ENCODE peak calls at places on chromosomes 7 and 10, in seven cellular contexts. D is heart right ventricle, V is thoracic aorta, J is upper lobe of left lung, B is MM.1S, C is fibroblast of lung, A is PC-9. T is an unnamed sample. For H3K36me3, the result is how much of the 10 kb centered on the place peaks cover.

GRCh38 chr7:80740778-80741545 is 102.5 kb downstream of the CD36 start:
- DNase-seq in D (no peak), V (no peak), J (no peak), B (no peak), C (peak), A (no peak), T (no peak)

GRCh38 chr10:484925-485661 is 204.4 kb downstream of the DIP2C start:
- DNase-seq in D (no peak), V (no peak), J (no peak), B (peak), C (no peak), A (no peak), T (no peak)

GRCh38 chr10:51867956-51868355 is 168.6 kb upstream of the CSTF2T start:
- DNase-seq in D (no peak), V (no peak), J (no peak), B (no peak), C (peak), A (no peak), T (no peak)

GRCh38 chr10:13587367-13587766 is 602 bp downstream of the PRPF18 start:
- DNase-seq in D (no peak), V (no peak), J (no peak), B (peak), C (no peak), A (peak), T (no peak)

GRCh38 chr10:68550747-68551411 is 9.3 kb upstream of the TET1 start:
- DNase-seq in D (no peak), V (no peak), J (peak), B (peak), C (peak), A (peak), T (peak)

GRCh38 chr10:60089095-60089494 is 182.7 kb upstream of the CCDC6 start:
- DNase-seq in D (no peak), V (no peak), J (no peak), B (no peak), C (peak), A (no peak), T (no peak)

GRCh38 chr7:77576856-77577255 is 39.8 kb downstream of the PTPN12 start:
- DNase-seq in D (no peak), V (no peak), J (no peak), B (no peak), C (no peak), A (no peak), T (no peak)

GRCh38 chr7:116834815-116835533 is 27.4 kb upstream of the CAPZA2 start:
- DNase-seq in D (no peak), V (no peak), J (no peak), B (no peak), C (peak), A (no peak), T (no peak)

GRCh38 chr7:31105256-31105950 is 53.3 kb downstream of the ADCYAP1R1 start:
- DNase-seq in D (no peak), V (no peak), J (no peak), B (no peak), C (no peak), A (no peak), T (no peak)

GRCh38 chr7:46850563-46851325 is 731.2 kb downstream of the TNS3 start:
- DNase-seq in D (no peak), V (no peak), J (no peak), B (no peak), C (peak), A (no peak), T (no peak)

GRCh38 chr7:85176197-85176596 is 10.7 kb downstream of the SEMA3D start:
- DNase-seq in D (no peak), V (no peak), J (no peak), B (no peak), C (peak), A (no peak), T (no peak)

GRCh38 chr7:85018498-85018897 is 168.4 kb downstream of the SEMA3D start:
- DNase-seq in D (no peak), V (no peak), J (no peak), B (no peak), C (no peak), A (no peak), T (no peak)

GRCh38 chr10:68561804-68562649 is 1.9 kb downstream of the TET1 start:
- DNase-seq in D (no peak), V (no peak), J (no peak), B (no peak), C (peak), A (no peak), T (no peak)

GRCh38 chr7:11753441-11753840 is 78.6 kb downstream of the THSD7A start:
- DNase-seq in D (no peak), V (no peak), J (no peak), B (no peak), C (no peak), A (no peak), T (no peak)

GRCh38 chr10:60238408-60239100 is 151.1 kb downstream of the ANK3 start:
- DNase-seq in D (no peak), V (no peak), J (no peak), B (peak), C (peak), A (peak), T (no peak)

GRCh38 chr7:107857541-107857912 is 33.5 kb upstream of the DLD start:
- DNase-seq in D (no peak), V (no peak), J (no peak), B (no peak), C (peak), A (no peak), T (no peak)

GRCh38 chr7:150340024-150340749 is 1.2 kb downstream of the RARRES2 start:
- DNase-seq in D (peak), V (no peak), J (no peak), B (no peak), C (peak), A (no peak), T (no peak)

GRCh38 chr7:132899833-132900232 is 182.1 kb downstream of the CHCHD3 start:
- DNase-seq in D (no peak), V (no peak), J (no peak), B (no peak), C (no peak), A (no peak), T (no peak)

GRCh38 chr10:104273899-104274575 is 5.1 kb downstream of the GSTO2 start:
- DNase-seq in D (no peak), V (no peak), J (no peak), B (no peak), C (no peak), A (no peak), T (no peak)

GRCh38 chr7:37040330-37040729 is 316.0 kb upstream of the AOAH start:
- DNase-seq in D (no peak), V (no peak), J (no peak), B (no peak), C (no peak), A (no peak), T (no peak)

GRCh38 chr10:575312-576129 is 113.9 kb downstream of the DIP2C start:
- DNase-seq in D (no peak), V (no peak), J (no peak), B (peak), C (no peak), A (no peak), T (no peak)

GRCh38 chr7:151060416-151061234 is 1.2 kb downstream of the SLC4A2 start:
- DNase-seq in D (no peak), V (no peak), J (no peak), B (no peak), C (peak), A (peak), T (no peak)

GRCh38 chr10:46016190-46016589 is 14.2 kb downstream of the NCOA4 start:
- DNase-seq in D (no peak), V (no peak), J (no peak), B (no peak), C (no peak), A (no peak), T (no peak)
- H3K36me3 ChIP-seq in D (under half), V (under half), J (under half), B (under half), C (under half), A (under half), T (under half)

DNA sequence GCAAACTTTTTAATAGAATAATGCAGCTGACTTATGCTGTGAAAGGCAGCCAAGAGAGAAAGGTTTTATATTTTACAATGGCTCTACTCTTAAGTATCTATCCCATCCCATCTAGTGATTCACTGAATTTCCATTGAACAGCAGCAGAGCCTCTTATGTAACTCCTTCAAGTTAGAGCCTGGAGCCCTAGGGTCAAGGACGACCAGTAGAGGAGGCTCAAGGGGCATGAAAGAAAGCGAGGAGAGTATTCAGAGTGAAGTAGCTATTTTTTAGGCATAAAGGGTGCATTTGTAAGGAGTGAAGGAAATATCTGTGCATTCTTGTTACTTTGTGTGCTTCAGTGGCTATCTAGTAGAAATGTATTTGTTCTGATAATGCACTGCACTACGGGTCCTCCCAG is 180.2 kb upstream of the TPK1 start:
- DNase-seq in D (no peak), V (no peak), J (no peak), B (no peak), C (no peak), A (no peak), T (no peak)
- TF ChIP-seq CTCF in D (no peak), V (no peak), J (no peak), B (no peak), C (peak), A (no peak), T (no peak)

GRCh38 chr7:15686209-15686956 is at the start of gene MEOX2:
- DNase-seq in D (peak), V (no peak), J (peak), B (no peak), C (peak), A (no peak), T (no peak)
- H3K4me3 ChIP-seq in D (peak), V (peak), J (peak), B (no peak), C (peak), A (no peak), T (peak)

DNA sequence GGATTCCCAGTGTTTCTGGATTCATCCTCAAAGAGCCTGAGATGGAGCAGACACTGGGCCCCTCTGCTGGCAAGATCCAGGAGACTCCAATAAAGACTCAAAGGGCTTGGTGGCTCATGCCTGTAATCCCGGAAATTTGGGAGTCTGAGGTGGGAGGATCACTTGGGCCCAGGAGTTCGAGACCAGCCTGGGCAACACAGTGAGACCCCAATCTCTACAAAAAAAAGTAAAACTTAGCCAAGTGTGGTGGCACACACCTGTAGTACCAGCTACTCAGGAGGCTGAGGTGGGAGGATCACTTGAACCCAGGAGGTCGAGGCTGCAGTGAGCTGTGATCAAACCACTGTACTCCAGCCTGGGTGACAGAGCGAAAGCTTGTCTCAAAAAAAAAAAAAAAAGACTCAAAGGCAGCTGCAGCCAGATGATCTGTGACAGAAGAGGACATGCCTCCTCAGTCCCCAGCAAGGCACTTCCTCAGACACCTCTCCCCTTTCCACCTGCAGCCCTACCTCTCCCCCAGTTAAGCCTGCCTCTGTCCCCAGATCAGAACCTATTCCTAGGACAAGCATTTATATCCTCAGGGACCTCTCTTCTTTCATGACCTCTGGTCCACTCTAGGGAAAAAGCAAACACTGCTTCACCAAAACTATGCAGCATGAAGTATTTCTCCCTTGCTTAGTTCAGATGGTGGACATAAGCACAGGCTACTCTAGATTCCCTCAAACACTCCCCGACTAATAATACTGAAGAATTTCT is 27.9 kb downstream of the PDLIM1 start:
- DNase-seq in D (no peak), V (no peak), J (no peak), B (no peak), C (no peak), A (no peak), T (no peak)
- H3K36me3 ChIP-seq in D (under half), V (under half), J (under half), B (under half), C (under half), A (under half), T (under half)

DNA sequence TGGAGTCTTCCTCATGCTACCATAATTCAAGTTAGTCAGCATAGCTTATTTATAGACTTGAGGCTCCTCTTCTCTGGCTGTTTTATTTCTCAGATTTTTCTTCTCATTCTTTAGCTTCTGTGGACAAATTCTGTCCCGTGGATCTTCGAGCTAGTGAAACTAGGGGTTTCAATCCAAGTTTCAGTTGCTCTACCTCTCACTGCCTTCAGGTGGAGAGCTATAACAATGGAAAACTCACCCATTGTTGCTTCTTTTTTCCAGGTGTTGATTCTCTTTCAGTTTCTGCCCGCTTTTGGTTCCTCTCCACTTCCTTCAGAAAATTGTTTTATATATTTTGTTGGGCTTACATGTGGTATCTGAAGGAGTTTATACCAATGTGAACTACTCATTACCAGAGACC is 266.0 kb downstream of the TCF7L2 start:
- DNase-seq in D (no peak), V (no peak), J (no peak), B (peak), C (no peak), A (no peak), T (no peak)
- TF ChIP-seq CTCF in D (no peak), V (no peak), J (no peak), B (peak), C (no peak), A (peak), T (no peak)

DNA sequence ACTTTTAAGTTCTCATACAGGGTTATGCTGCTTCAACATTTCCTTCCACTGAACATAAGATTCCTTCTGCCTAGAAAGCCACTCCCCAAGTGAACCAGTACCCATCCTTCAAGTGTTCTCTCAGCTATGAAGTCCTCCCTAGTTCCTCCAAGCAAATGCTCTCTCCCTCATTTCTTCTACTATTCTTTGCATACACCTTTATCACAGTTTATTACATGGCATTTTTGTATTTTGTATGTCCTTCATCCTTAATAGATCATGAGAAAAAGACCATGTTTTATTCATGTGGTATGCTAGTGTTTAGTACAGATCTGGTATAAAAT is 1.9 kb downstream of the SYPL1 start:
- DNase-seq in D (no peak), V (no peak), J (no peak), B (no peak), C (no peak), A (no peak), T (no peak)
- H3K4me3 ChIP-seq in D (no peak), V (peak), J (peak), B (no peak), C (peak), A (peak), T (no peak)

DNA sequence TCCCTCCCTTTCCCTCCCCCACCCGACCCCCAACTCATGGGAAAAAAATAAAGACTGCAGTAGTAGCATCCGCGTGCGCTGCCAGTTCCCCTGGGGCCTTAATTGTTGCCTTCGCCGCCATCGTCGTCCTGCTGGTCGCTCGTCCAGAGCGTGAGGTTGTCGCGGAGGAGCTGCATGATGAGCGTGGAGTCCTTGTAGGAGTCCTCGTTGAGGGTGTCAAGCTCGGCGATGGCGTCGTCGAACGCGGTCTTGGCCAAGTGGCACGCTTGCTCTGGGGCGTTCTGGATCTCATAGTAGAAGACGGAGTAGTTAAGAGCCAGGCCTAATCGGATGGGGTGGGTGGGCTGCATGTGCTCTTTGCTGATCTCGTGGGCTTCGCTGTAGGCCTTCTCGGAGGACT is 27.0 kb downstream of the HSPB1 start:
- DNase-seq in D (no peak), V (no peak), J (no peak), B (no peak), C (no peak), A (no peak), T (no peak)
- H3K36me3 ChIP-seq in D (under half), V (under half), J (under half), B (under half), C (under half), A (under half), T (under half)

GRCh38 chr7:54838540-54838925 is 79.5 kb upstream of the SEC61G start:
- DNase-seq in D (no peak), V (no peak), J (no peak), B (no peak), C (no peak), A (no peak), T (no peak)

GRCh38 chr7:54843961-54844360 is 85.0 kb upstream of the SEC61G start:
- DNase-seq in D (no peak), V (no peak), J (no peak), B (no peak), C (no peak), A (no peak), T (no peak)

GRCh38 chr7:54837761-54838539 is 78.9 kb upstream of the SEC61G start:
- DNase-seq in D (no peak), V (no peak), J (no peak), B (no peak), C (no peak), A (no peak), T (no peak)

GRCh38 chr7:54839538-54840213 is 80.7 kb upstream of the SEC61G start:
- DNase-seq in D (peak), V (peak), J (peak), B (no peak), C (peak), A (peak), T (no peak)

DNA sequence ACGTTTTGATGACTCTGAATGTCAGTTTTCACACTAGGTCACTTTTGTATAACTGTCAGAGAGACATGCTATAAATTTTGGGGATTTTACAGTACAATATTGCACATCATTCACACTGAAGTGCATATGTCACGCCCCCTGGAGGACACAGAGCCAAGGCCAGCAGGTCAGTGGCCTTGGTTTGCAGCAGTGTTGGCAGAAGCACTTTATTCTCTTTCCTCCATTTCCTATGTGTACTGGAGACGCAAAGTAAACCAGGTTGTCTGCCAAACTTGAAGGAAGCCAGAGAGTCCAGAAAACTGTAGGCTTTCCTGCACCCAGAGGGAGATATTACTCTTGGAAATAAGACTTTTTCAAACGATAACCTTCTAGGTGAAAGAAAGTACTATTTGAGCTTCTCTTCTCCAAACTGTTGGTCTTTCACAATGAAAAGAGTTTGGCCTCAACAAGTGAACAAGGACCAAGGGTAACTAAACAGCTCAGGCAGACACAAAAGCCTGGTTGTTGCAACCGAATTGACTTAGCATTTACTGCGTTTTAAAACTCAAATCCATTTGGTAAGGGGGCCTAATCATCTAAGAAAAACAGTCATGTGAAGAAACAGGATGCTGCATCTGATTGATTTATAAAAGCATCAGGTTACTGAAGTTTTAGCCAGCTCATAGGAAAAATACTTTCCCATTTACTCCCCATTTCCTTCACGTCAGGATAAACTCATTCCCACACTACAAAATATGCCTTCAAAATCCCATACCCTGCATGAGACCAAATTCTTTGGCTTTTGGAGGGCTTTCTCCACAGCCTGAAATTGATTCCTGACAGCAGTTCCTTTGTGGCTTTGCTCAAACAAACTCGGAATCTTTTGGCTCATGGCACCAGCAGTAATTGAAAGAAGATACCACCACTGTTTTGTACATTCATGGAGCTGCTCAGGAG is 83.0 kb upstream of the SEC61G start:
- DNase-seq in D (peak), V (no peak), J (peak), B (no peak), C (peak), A (peak), T (no peak)
- TF ChIP-seq CTCF in D (peak), V (peak), J (peak), B (peak), C (peak), A (peak), T (no peak)

GRCh38 chr10:3779146-3779707 is 5.8 kb downstream of the KLF6 start:
- DNase-seq in D (no peak), V (no peak), J (no peak), B (no peak), C (peak), A (no peak), T (no peak)
- H3K4me3 ChIP-seq in D (no peak), V (peak), J (peak), B (no peak), C (peak), A (peak), T (peak)

T was measured in breast epithelium.